ENCODE peak calls at places on chromosomes 5 and 9, in four cellular contexts. J is HCT116, Z is Panc1, L is K562. H is an unnamed sample.

GRCh38 chr9:19946446-19947109 is 157.7 kb upstream of the SLC24A2 start:
- DNase-seq in L (no peak), Z (no peak), J (no peak), H (no peak)

GRCh38 chr5:38922199-38922598 is 76.4 kb downstream of the OSMR start:
- DNase-seq in L (peak), Z (peak), J (peak), H (peak)

GRCh38 chr5:134561871-134562296 is 36.4 kb downstream of the JADE2 start:
- DNase-seq in L (peak), Z (no peak), J (peak), H (peak)

GRCh38 chr5:10660720-10661387 is 97.0 kb downstream of the ANKRD33B start:
- DNase-seq in J (no peak), Z (no peak), L (no peak), H (no peak)

GRCh38 chr9:116939605-116940004 is 252.5 kb downstream of the TRIM32 start:
- DNase-seq in J (no peak), Z (no peak), L (no peak), H (no peak)

GRCh38 chr5:56763711-56764466 is 51.5 kb upstream of the MAP3K1 start:
- DNase-seq in L (peak), Z (no peak), J (no peak), H (peak)

GRCh38 chr9:87732344-87732743 is 6.4 kb downstream of the CTSL start:
- DNase-seq in Z (no peak), L (no peak), J (no peak), H (no peak)

GRCh38 chr9:123426406-123426805 is 70.4 kb downstream of the CRB2 start:
- DNase-seq in L (no peak), J (no peak), Z (no peak), H (no peak)

GRCh38 chr9:97954550-97954989 is 16.6 kb upstream of the HEMGN start:
- DNase-seq in J (peak), L (peak), Z (peak), H (peak)

GRCh38 chr9:30120654-30121053 is 2263.8 kb upstream of the ACO1 start:
- DNase-seq in J (no peak), Z (no peak), L (no peak), H (no peak)

GRCh38 chr5:125175348-125176004 is 429.0 kb upstream of the ZNF608 start:
- DNase-seq in L (no peak), Z (no peak), J (no peak), H (no peak)

GRCh38 chr9:16236326-16236725 is 634.1 kb downstream of the BNC2 start:
- DNase-seq in J (no peak), Z (no peak), L (no peak), H (no peak)

GRCh38 chr9:96412174-96412913 is 5.8 kb downstream of the ZNF367 start:
- DNase-seq in J (no peak), L (no peak), Z (no peak), H (no peak)

GRCh38 chr5:113218200-113218599 is 216.6 kb downstream of the TSSK1B start:
- DNase-seq in J (no peak), Z (no peak), L (no peak), H (no peak)

GRCh38 chr9:78424299-78424698 is 127.4 kb downstream of the PSAT1 start:
- DNase-seq in J (no peak), L (no peak), Z (no peak), H (no peak)

GRCh38 chr9:122186301-122186700 is 26.6 kb downstream of the MORN5 start:
- DNase-seq in L (peak), Z (no peak), J (no peak), H (peak)

GRCh38 chr5:112594060-112594850 is 143.4 kb upstream of the APC start:
- DNase-seq in Z (no peak), J (no peak), L (no peak), H (no peak)

GRCh38 chr5:13601152-13601551 is 343.3 kb downstream of the DNAH5 start:
- DNase-seq in J (no peak), Z (no peak), L (no peak), H (no peak)

GRCh38 chr9:36725777-36726356 is 153.2 kb downstream of the MELK start:
- DNase-seq in J (no peak), Z (no peak), L (no peak), H (no peak)

GRCh38 chr9:87792831-87793288 is 66.9 kb downstream of the CTSL start:
- DNase-seq in Z (no peak), J (peak), L (peak), H (peak)

GRCh38 chr9:129889936-129890717 is 54.9 kb downstream of the USP20 start:
- DNase-seq in J (no peak), Z (no peak), L (no peak), H (no peak)

GRCh38 chr9:125524522-125524921 is 182.5 kb downstream of the MAPKAP1 start:
- DNase-seq in J (no peak), L (no peak), Z (no peak), H (no peak)
- TF ChIP-seq TCF7L2 in J (no peak), L (no peak), Z (no peak), H (no peak)

DNA sequence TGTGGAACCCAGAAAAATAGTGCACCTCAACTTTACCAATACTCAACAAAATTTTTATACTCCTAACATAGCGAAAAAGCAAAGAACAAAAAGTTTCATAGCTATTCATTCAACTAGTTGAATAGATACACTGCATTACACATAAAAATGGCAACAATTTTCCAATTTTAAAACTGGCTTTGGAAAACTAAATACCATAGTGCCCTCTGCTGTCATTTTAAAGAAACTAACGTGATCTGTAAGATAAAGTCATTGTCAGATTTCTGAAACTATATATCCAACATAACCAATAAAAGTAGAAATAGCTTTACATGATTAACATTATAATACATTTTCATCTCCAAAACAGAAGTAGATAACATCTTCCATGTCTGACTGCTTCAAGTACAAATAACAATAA is 31.6 kb downstream of the DTWD2 start:
- DNase-seq in J (no peak), L (no peak), Z (no peak), H (no peak)
- TF ChIP-seq TCF7L2 in J (no peak), L (no peak), Z (no peak), H (no peak)

DNA sequence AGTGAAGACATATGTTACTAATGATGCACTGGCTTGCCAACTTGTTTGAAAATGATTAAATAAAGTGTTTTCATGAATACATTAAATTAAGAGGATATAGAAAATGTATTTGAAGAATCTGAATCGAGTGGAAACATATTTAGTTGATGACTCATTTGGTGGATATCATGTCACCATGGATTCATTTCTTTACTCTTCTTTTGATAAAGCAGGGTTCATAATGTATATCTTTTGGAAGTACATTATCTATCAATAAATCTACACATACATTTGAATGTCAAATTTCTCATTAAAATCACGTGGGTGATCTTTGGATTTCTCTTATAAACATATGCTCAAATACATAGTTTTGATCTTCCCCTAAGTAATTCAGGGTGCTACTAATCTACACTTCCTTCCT is 1148.1 kb upstream of the ACO1 start:
- DNase-seq in Z (no peak), J (no peak), L (no peak), H (no peak)
- TF ChIP-seq TCF7L2 in Z (no peak), J (no peak), L (no peak), H (no peak)

DNA sequence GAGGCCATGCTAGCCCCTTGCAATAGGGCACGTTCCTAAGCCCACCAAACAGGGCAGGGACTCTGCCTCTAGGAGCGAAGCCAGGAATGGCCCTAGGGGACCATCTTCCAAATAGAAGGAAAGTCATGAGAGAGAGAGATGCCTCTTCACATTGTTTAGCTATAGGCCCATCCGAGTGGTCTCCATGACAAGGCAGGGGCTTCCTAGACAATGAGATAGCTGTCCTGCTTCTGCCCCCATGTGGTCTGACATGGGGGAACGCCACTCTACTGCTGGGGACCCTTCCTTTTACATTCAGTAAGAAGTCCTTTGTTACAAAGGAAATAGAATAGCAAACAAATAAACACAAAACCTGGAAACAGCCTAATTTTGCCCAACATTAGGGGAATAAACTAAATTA is 17.9 kb upstream of the KIF4B start:
- DNase-seq in L (no peak), J (no peak), Z (no peak), H (no peak)
- TF ChIP-seq TCF7L2 in L (no peak), J (no peak), Z (no peak), H (no peak)

DNA sequence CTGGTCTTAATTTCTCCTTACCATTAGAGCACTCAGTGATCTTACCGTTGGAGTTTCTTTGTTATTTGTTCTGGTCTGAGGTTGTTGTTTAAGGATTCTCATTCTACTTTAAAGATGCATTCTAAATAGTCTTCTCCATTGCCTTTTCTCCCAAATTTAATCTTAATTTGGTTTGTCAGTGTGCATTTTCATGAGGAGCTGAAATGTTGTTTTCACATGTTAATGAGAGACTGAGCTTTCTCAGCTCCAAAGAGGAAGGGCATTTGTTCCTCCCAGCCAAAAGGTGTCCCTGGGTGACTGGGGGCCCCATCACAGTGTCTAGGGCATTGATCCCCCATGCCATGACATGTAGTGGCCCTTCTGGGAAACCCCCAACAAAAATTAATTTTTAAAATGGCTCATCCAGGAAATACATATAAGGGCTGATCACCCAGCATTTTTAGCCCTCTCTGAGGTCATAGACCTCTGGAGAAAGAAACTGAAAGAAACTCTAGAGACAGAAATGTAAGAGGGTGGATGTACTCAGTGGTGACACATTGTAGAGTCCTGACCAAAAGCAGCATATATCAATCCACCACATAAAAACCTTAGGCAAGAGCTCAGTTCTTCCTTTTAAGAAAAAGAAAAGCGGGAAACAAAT is 240.4 kb upstream of the RAI14 start:
- DNase-seq in L (no peak), J (no peak), Z (no peak), H (no peak)
- TF ChIP-seq TCF7L2 in L (no peak), J (no peak), Z (no peak), H (no peak)

GRCh38 chr5:139677404-139678282 is 29.5 kb downstream of the CXXC5 start:
- DNase-seq in J (no peak), Z (no peak), L (no peak), H (no peak)

GRCh38 chr5:139675825-139676224 is 27.7 kb downstream of the CXXC5 start:
- DNase-seq in J (no peak), Z (no peak), L (no peak), H (no peak)

GRCh38 chr5:139675213-139675612 is 27.1 kb downstream of the CXXC5 start:
- DNase-seq in Z (no peak), J (no peak), L (no peak), H (no peak)

GRCh38 chr5:139676951-139677367 is 28.8 kb downstream of the CXXC5 start:
- DNase-seq in Z (no peak), J (no peak), L (no peak), H (no peak)

DNA sequence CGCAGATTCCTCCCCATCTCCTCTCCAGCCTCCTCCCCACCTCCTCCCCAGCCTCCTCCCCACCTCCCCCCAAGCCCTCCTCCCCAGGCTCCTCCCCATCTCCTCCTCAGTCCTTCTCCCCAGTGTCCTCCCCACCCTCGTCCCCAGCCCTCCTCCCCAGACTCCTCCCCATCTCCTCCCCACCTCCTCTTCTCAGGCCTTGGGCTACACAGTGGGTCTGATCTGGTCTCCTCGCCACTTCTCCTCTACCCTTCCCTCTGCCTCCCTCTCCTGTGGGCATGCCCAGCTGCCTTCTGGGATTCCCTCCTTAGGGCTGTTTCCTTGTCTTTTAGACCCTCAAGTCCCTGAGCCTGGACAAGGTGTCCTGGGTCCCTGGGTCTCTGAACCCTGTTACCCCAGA is 28.3 kb downstream of the CXXC5 start:
- DNase-seq in J (no peak), Z (no peak), L (no peak), H (no peak)
- TF ChIP-seq TCF7L2 in J (no peak), Z (no peak), L (no peak), H (no peak)

GRCh38 chr9:90888941-90889340 is 87.3 kb downstream of the SYK start:
- DNase-seq in Z (no peak), J (no peak), L (no peak), H (no peak)

GRCh38 chr9:90891656-90892055 is 90.0 kb downstream of the SYK start:
- DNase-seq in Z (no peak), L (no peak), J (no peak), H (no peak)

GRCh38 chr9:90893706-90894105 is 92.1 kb downstream of the SYK start:
- DNase-seq in Z (no peak), L (no peak), J (no peak), H (no peak)

GRCh38 chr9:90894956-90895687 is 93.5 kb downstream of the SYK start:
- DNase-seq in L (peak), Z (no peak), J (no peak), H (peak)

GRCh38 chr9:90890146-90890545 is 88.5 kb downstream of the SYK start:
- DNase-seq in J (no peak), Z (no peak), L (no peak), H (peak)
- TF ChIP-seq TCF7L2 in J (no peak), Z (no peak), L (no peak), H (no peak)

H was measured in HepG2.